ENCODE peak calls at places on chromosome X, in eight cellular contexts. One of them, this sample, is unnamed.

GRCh38 chrX:109967151-109967550 is 35.8 kb upstream of the TMEM164 start:
- DNase-seq in body of pancreas: no peak
- DNase-seq in adrenal gland: no peak
- DNase-seq in heart left ventricle: no peak
- DNase-seq in cardiac muscle cell: no peak
- DNase-seq in IMR-90: peak; percentile 15
- DNase-seq in fibroblast of lung: peak; percentile 9
- DNase-seq in PC-9: no peak
- DNase-seq in this sample: no peak

GRCh38 chrX:5916945-5917344 is 311.7 kb downstream of the NLGN4X start:
- DNase-seq in body of pancreas: no peak
- DNase-seq in adrenal gland: no peak
- DNase-seq in heart left ventricle: no peak
- DNase-seq in cardiac muscle cell: no peak
- DNase-seq in IMR-90: no peak
- DNase-seq in fibroblast of lung: no peak
- DNase-seq in PC-9: no peak
- DNase-seq in this sample: no peak

GRCh38 chrX:3286196-3286920 is 60.1 kb downstream of the MXRA5 start:
- DNase-seq in body of pancreas: no peak
- DNase-seq in adrenal gland: no peak
- DNase-seq in heart left ventricle: no peak
- DNase-seq in cardiac muscle cell: no peak
- DNase-seq in IMR-90: peak; percentile 74
- DNase-seq in fibroblast of lung: peak; percentile 79
- DNase-seq in PC-9: peak; percentile 0
- DNase-seq in this sample: peak; percentile 64

GRCh38 chrX:83185887-83186286 is 322.2 kb upstream of the POU3F4 start:
- DNase-seq in body of pancreas: no peak
- DNase-seq in adrenal gland: no peak
- DNase-seq in heart left ventricle: no peak
- DNase-seq in cardiac muscle cell: no peak
- DNase-seq in IMR-90: no peak
- DNase-seq in fibroblast of lung: no peak
- DNase-seq in PC-9: no peak
- DNase-seq in this sample: no peak

GRCh38 chrX:17473021-17473420 is 98.0 kb downstream of the NHS start:
- DNase-seq in body of pancreas: no peak
- DNase-seq in adrenal gland: no peak
- DNase-seq in heart left ventricle: no peak
- DNase-seq in cardiac muscle cell: no peak
- DNase-seq in IMR-90: no peak
- DNase-seq in fibroblast of lung: no peak
- DNase-seq in PC-9: no peak
- DNase-seq in this sample: no peak

GRCh38 chrX:53184836-53185235 is 40.2 kb downstream of the KDM5C start:
- DNase-seq in body of pancreas: no peak
- DNase-seq in adrenal gland: no peak
- DNase-seq in heart left ventricle: no peak
- DNase-seq in cardiac muscle cell: no peak
- DNase-seq in IMR-90: peak; percentile 65
- DNase-seq in fibroblast of lung: peak; percentile 2
- DNase-seq in PC-9: no peak
- DNase-seq in this sample: peak; percentile 32

GRCh38 chrX:123171781-123172180 is 12.3 kb upstream of the GRIA3 start:
- DNase-seq in body of pancreas: no peak
- DNase-seq in adrenal gland: no peak
- DNase-seq in heart left ventricle: no peak
- DNase-seq in cardiac muscle cell: no peak
- DNase-seq in IMR-90: no peak
- DNase-seq in fibroblast of lung: no peak
- DNase-seq in PC-9: no peak
- DNase-seq in this sample: no peak

GRCh38 chrX:108033890-108034289 is 11.0 kb upstream of the VSIG1 start:
- DNase-seq in body of pancreas: no peak
- DNase-seq in adrenal gland: no peak
- DNase-seq in heart left ventricle: no peak
- DNase-seq in cardiac muscle cell: no peak
- DNase-seq in IMR-90: no peak
- DNase-seq in fibroblast of lung: no peak
- DNase-seq in PC-9: no peak
- DNase-seq in this sample: no peak

GRCh38 chrX:7654316-7654715 is 188.7 kb upstream of the VCX start:
- DNase-seq in body of pancreas: no peak
- DNase-seq in adrenal gland: no peak
- DNase-seq in heart left ventricle: no peak
- DNase-seq in cardiac muscle cell: no peak
- DNase-seq in IMR-90: no peak
- DNase-seq in fibroblast of lung: no peak
- DNase-seq in PC-9: no peak
- DNase-seq in this sample: no peak

GRCh38 chrX:12890467-12890866 is 16.0 kb upstream of the TLR8 start:
- DNase-seq in body of pancreas: no peak
- DNase-seq in adrenal gland: no peak
- DNase-seq in heart left ventricle: no peak
- DNase-seq in cardiac muscle cell: no peak
- DNase-seq in IMR-90: no peak
- DNase-seq in fibroblast of lung: no peak
- DNase-seq in PC-9: no peak
- DNase-seq in this sample: no peak

GRCh38 chrX:3815896-3816664 is 102.6 kb upstream of the PRKX start:
- DNase-seq in body of pancreas: peak; percentile 73
- DNase-seq in adrenal gland: peak; percentile 65
- DNase-seq in heart left ventricle: peak; percentile 56
- DNase-seq in cardiac muscle cell: peak; percentile 64
- DNase-seq in IMR-90: peak; percentile 12
- DNase-seq in fibroblast of lung: peak; percentile 23
- DNase-seq in PC-9: peak; percentile 50
- DNase-seq in this sample: no peak

GRCh38 chrX:46374371-46374770 is 170.8 kb downstream of the ZNF674 start:
- DNase-seq in body of pancreas: no peak
- DNase-seq in adrenal gland: no peak
- DNase-seq in heart left ventricle: no peak
- DNase-seq in cardiac muscle cell: no peak
- DNase-seq in IMR-90: no peak
- DNase-seq in fibroblast of lung: no peak
- DNase-seq in PC-9: no peak
- DNase-seq in this sample: no peak

GRCh38 chrX:39518451-39519212 is 579.1 kb downstream of the BCOR start:
- DNase-seq in body of pancreas: peak; percentile 66
- DNase-seq in adrenal gland: peak; percentile 61
- DNase-seq in heart left ventricle: peak; percentile 75
- DNase-seq in cardiac muscle cell: peak; percentile 34
- DNase-seq in IMR-90: no peak
- DNase-seq in fibroblast of lung: no peak
- DNase-seq in PC-9: no peak
- DNase-seq in this sample: no peak

GRCh38 chrX:39862958-39863357 is 234.8 kb downstream of the BCOR start:
- DNase-seq in body of pancreas: no peak
- DNase-seq in adrenal gland: no peak
- DNase-seq in heart left ventricle: no peak
- DNase-seq in cardiac muscle cell: no peak
- DNase-seq in IMR-90: no peak
- DNase-seq in fibroblast of lung: no peak
- DNase-seq in PC-9: no peak
- DNase-seq in this sample: no peak

GRCh38 chrX:20237864-20238263 is 28.8 kb downstream of the RPS6KA3 start:
- DNase-seq in body of pancreas: no peak
- DNase-seq in adrenal gland: no peak
- DNase-seq in heart left ventricle: no peak
- DNase-seq in cardiac muscle cell: no peak
- DNase-seq in IMR-90: peak; percentile 41
- DNase-seq in fibroblast of lung: no peak
- DNase-seq in PC-9: no peak
- DNase-seq in this sample: no peak

GRCh38 chrX:119145241-119145653 is 17.6 kb upstream of the KIAA1210 start:
- DNase-seq in body of pancreas: no peak
- DNase-seq in adrenal gland: peak; percentile 55
- DNase-seq in heart left ventricle: no peak
- DNase-seq in cardiac muscle cell: peak; percentile 6
- DNase-seq in IMR-90: no peak
- DNase-seq in fibroblast of lung: peak; percentile 2
- DNase-seq in PC-9: peak; percentile 23
- DNase-seq in this sample: no peak

GRCh38 chrX:3712080-3712869 is 1.2 kb downstream of the PRKX start:
- DNase-seq in body of pancreas: peak; percentile 9
- DNase-seq in adrenal gland: peak; percentile 51
- DNase-seq in heart left ventricle: no peak
- DNase-seq in cardiac muscle cell: peak; percentile 18
- DNase-seq in IMR-90: peak; percentile 32
- DNase-seq in fibroblast of lung: peak; percentile 45
- DNase-seq in PC-9: no peak
- DNase-seq in this sample: no peak

GRCh38 chrX:69284491-69284890 is 119.2 kb upstream of the PJA1 start:
- DNase-seq in body of pancreas: no peak
- DNase-seq in adrenal gland: no peak
- DNase-seq in heart left ventricle: no peak
- DNase-seq in cardiac muscle cell: no peak
- DNase-seq in IMR-90: no peak
- DNase-seq in fibroblast of lung: no peak
- DNase-seq in PC-9: no peak
- DNase-seq in this sample: no peak

GRCh38 chrX:69285881-69286545 is 120.8 kb upstream of the PJA1 start:
- DNase-seq in body of pancreas: peak; percentile 73
- DNase-seq in adrenal gland: peak; percentile 67
- DNase-seq in heart left ventricle: no peak
- DNase-seq in cardiac muscle cell: peak; percentile 62
- DNase-seq in IMR-90: no peak
- DNase-seq in fibroblast of lung: peak; percentile 37
- DNase-seq in PC-9: peak; percentile 44
- DNase-seq in this sample: no peak

GRCh38 chrX:69287025-69287540 is 121.8 kb upstream of the PJA1 start:
- DNase-seq in body of pancreas: no peak
- DNase-seq in adrenal gland: no peak
- DNase-seq in heart left ventricle: no peak
- DNase-seq in cardiac muscle cell: peak; percentile 12
- DNase-seq in IMR-90: no peak
- DNase-seq in fibroblast of lung: no peak
- DNase-seq in PC-9: no peak
- DNase-seq in this sample: no peak

GRCh38 chrX:69285401-69285871 is 120.2 kb upstream of the PJA1 start:
- DNase-seq in body of pancreas: no peak
- DNase-seq in adrenal gland: peak; percentile 46
- DNase-seq in heart left ventricle: no peak
- DNase-seq in cardiac muscle cell: no peak
- DNase-seq in IMR-90: no peak
- DNase-seq in fibroblast of lung: peak; percentile 28
- DNase-seq in PC-9: no peak
- DNase-seq in this sample: no peak

DNA sequence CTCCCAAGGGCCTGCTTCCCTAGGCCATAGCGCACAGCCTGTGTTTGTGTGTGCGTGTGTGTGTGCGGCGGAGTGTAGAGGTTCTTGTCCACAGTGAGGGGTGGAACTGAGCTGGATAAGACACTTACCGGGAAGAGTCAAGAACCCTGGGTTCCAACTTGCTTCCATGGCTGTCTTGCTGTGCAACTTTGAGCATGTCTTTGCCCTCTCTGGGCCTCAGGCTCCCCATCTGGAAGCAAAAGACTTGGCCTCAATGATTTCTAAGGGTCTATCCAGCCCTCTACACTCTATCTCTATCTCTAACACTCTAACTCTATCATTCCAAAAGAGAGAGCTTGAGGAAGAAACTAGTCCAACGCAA is 121.3 kb upstream of the PJA1 start:
- DNase-seq in body of pancreas: no peak
- DNase-seq in adrenal gland: no peak
- DNase-seq in heart left ventricle: no peak
- DNase-seq in cardiac muscle cell: no peak
- DNase-seq in IMR-90: no peak
- DNase-seq in fibroblast of lung: no peak
- DNase-seq in PC-9: no peak
- DNase-seq in this sample: no peak
- H3K27me3 ChIP-seq in body of pancreas: no peaks in the 10 kb centered on the region
- H3K27me3 ChIP-seq in adrenal gland: peaks cover 34% of the 10 kb centered on the region
- H3K27me3 ChIP-seq in heart left ventricle: no peaks in the 10 kb centered on the region
- H3K27me3 ChIP-seq in cardiac muscle cell: no peaks in the 10 kb centered on the region
- H3K27me3 ChIP-seq in IMR-90: peaks cover 42% of the 10 kb centered on the region
- H3K27me3 ChIP-seq in fibroblast of lung: no peaks in the 10 kb centered on the region
- H3K27me3 ChIP-seq in PC-9: peaks cover 2% of the 10 kb centered on the region
- H3K27me3 ChIP-seq in this sample: no peaks in the 10 kb centered on the region

DNA sequence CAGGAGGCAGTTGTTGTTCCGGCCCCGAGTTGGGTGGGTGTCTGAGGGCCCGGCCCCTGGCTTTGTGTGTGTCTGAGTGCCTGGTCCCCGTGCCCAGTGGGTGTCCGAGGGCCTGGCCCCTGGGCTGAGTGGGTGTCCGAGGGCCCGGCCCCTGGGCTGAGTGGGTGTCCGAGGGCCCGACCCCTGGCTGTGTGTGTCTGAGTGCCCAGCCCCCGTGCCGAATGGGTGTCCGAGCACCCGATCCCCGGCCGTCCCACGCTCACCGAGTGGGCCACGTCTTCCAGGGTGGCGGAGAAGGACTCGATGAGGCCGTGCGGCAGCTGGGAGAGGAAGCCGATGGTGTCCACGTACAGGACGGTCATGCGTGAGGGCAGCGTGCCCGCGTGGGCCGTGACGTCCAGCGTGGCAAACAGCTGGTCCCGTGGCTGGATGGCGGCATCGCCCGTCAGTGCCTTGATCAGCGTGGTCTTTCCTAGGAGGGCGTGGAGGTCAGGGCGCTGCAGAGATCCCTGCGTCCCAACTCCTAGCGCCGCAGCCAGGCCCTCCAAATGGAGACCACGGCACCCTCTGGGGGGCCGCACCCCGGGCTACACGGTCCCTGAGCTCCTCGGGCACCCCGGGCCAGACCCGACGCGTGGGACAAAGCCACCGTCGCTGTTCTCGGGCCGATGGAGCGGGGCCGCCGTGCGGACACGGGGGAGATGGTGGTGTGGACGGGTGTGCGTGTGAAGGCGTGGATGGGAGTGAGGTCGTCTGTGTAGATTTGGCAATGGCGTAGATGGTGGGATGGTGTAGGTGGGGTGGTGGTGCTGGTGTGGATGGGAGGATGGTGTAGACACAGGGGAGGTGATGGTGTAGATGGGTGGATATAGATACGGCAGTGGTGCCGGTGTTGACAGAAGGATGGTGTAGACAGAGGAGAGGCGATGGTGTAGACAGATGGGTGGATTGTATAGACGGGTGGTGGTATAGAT is 7.2 kb downstream of the GTPBP6 start:
- DNase-seq in body of pancreas: peak; percentile 6
- DNase-seq in adrenal gland: no peak
- DNase-seq in heart left ventricle: peak; percentile 15
- DNase-seq in cardiac muscle cell: no peak
- DNase-seq in IMR-90: no peak
- DNase-seq in fibroblast of lung: no peak
- DNase-seq in PC-9: no peak
- DNase-seq in this sample: no peak
- H3K36me3 ChIP-seq in body of pancreas: peaks cover 9% of the 10 kb centered on the region
- H3K36me3 ChIP-seq in adrenal gland: peaks cover 52% of the 10 kb centered on the region
- H3K36me3 ChIP-seq in heart left ventricle: peaks cover 79% of the 10 kb centered on the region
- H3K36me3 ChIP-seq in cardiac muscle cell: peaks cover 29% of the 10 kb centered on the region
- H3K36me3 ChIP-seq in IMR-90: peaks cover 64% of the 10 kb centered on the region
- H3K36me3 ChIP-seq in fibroblast of lung: peaks cover 36% of the 10 kb centered on the region
- H3K36me3 ChIP-seq in PC-9: no peaks in the 10 kb centered on the region
- H3K36me3 ChIP-seq in this sample: peaks cover 33% of the 10 kb centered on the region

GRCh38 chrX:11836284-11836683 is 78.2 kb downstream of the MSL3 start:
- DNase-seq in body of pancreas: no peak
- DNase-seq in adrenal gland: no peak
- DNase-seq in heart left ventricle: no peak
- DNase-seq in cardiac muscle cell: no peak
- DNase-seq in IMR-90: no peak
- DNase-seq in fibroblast of lung: no peak
- DNase-seq in PC-9: no peak
- DNase-seq in this sample: no peak
- TF ChIP-seq CTCF in body of pancreas: no peak
- TF ChIP-seq CTCF in adrenal gland: no peak
- TF ChIP-seq CTCF in heart left ventricle: no peak
- TF ChIP-seq CTCF in cardiac muscle cell: no peak
- TF ChIP-seq CTCF in IMR-90: no peak
- TF ChIP-seq CTCF in fibroblast of lung: no peak
- TF ChIP-seq CTCF in PC-9: no peak
- TF ChIP-seq CTCF in this sample: no peak

GRCh38 chrX:66074920-66075879 is 35.3 kb upstream of the VSIG4 start:
- DNase-seq in body of pancreas: peak; percentile 27
- DNase-seq in adrenal gland: peak; percentile 66
- DNase-seq in heart left ventricle: peak; percentile 69
- DNase-seq in cardiac muscle cell: no peak
- DNase-seq in IMR-90: no peak
- DNase-seq in fibroblast of lung: no peak
- DNase-seq in PC-9: no peak
- DNase-seq in this sample: no peak
- H3K27me3 ChIP-seq in body of pancreas: no peaks in the 10 kb centered on the region
- H3K27me3 ChIP-seq in adrenal gland: peaks cover 10% of the 10 kb centered on the region
- H3K27me3 ChIP-seq in heart left ventricle: no peaks in the 10 kb centered on the region
- H3K27me3 ChIP-seq in cardiac muscle cell: no peaks in the 10 kb centered on the region
- H3K27me3 ChIP-seq in IMR-90: no peaks in the 10 kb centered on the region
- H3K27me3 ChIP-seq in fibroblast of lung: no peaks in the 10 kb centered on the region
- H3K27me3 ChIP-seq in PC-9: no peaks in the 10 kb centered on the region
- H3K27me3 ChIP-seq in this sample: no peaks in the 10 kb centered on the region

This sample was measured in BJ.